ENCODE peak calls at places on chromosomes 5 and 9, in eight cellular contexts. One of them, this sample, is unnamed. For H3K4me1, the result is how much of the 10 kb centered on the place peaks cover.

GRCh38 chr5:140855772-140856674 is at the start of gene PCDHA10:
- DNase-seq in cardiac muscle cell: no peak
- DNase-seq in left ventricle myocardium inferior: no peak
- DNase-seq in mucosa of descending colon: peak
- DNase-seq in suprapubic skin: no peak
- DNase-seq in PC-9: no peak
- DNase-seq in GM23248: peak
- DNase-seq in stomach: no peak
- DNase-seq in this sample: peak

GRCh38 chr9:119283118-119283794 is 86.0 kb downstream of the BRINP1 start:
- DNase-seq in stomach: no peak
- DNase-seq in cardiac muscle cell: peak
- DNase-seq in suprapubic skin: no peak
- DNase-seq in PC-9: no peak
- DNase-seq in GM23248: peak
- DNase-seq in mucosa of descending colon: no peak
- DNase-seq in left ventricle myocardium inferior: peak
- DNase-seq in this sample: no peak

GRCh38 chr5:133259199-133259997 is 207.6 kb downstream of the HSPA4 start:
- DNase-seq in cardiac muscle cell: no peak
- DNase-seq in suprapubic skin: no peak
- DNase-seq in mucosa of descending colon: no peak
- DNase-seq in GM23248: no peak
- DNase-seq in stomach: no peak
- DNase-seq in left ventricle myocardium inferior: no peak
- DNase-seq in PC-9: no peak
- DNase-seq in this sample: no peak

GRCh38 chr9:89137548-89138462 is 40.8 kb downstream of the SHC3 start:
- DNase-seq in GM23248: peak
- DNase-seq in left ventricle myocardium inferior: peak
- DNase-seq in cardiac muscle cell: peak
- DNase-seq in stomach: no peak
- DNase-seq in suprapubic skin: peak
- DNase-seq in mucosa of descending colon: no peak
- DNase-seq in PC-9: peak
- DNase-seq in this sample: peak

GRCh38 chr5:136802382-136802781 is 437.0 kb upstream of the TRPC7 start:
- DNase-seq in mucosa of descending colon: no peak
- DNase-seq in left ventricle myocardium inferior: no peak
- DNase-seq in PC-9: no peak
- DNase-seq in cardiac muscle cell: peak
- DNase-seq in suprapubic skin: no peak
- DNase-seq in GM23248: peak
- DNase-seq in stomach: no peak
- DNase-seq in this sample: no peak

GRCh38 chr9:98866435-98867108 is 59.1 kb downstream of the GALNT12 start:
- DNase-seq in suprapubic skin: no peak
- DNase-seq in stomach: no peak
- DNase-seq in mucosa of descending colon: no peak
- DNase-seq in cardiac muscle cell: no peak
- DNase-seq in GM23248: peak
- DNase-seq in left ventricle myocardium inferior: no peak
- DNase-seq in PC-9: peak
- DNase-seq in this sample: no peak

GRCh38 chr9:125649315-125649714 is 57.7 kb downstream of the MAPKAP1 start:
- DNase-seq in stomach: no peak
- DNase-seq in cardiac muscle cell: peak
- DNase-seq in GM23248: peak
- DNase-seq in suprapubic skin: no peak
- DNase-seq in left ventricle myocardium inferior: no peak
- DNase-seq in mucosa of descending colon: no peak
- DNase-seq in PC-9: peak
- DNase-seq in this sample: peak

GRCh38 chr5:135578685-135579341 is at the start of gene CXCL14:
- DNase-seq in GM23248: peak
- DNase-seq in suprapubic skin: peak
- DNase-seq in PC-9: no peak
- DNase-seq in left ventricle myocardium inferior: no peak
- DNase-seq in mucosa of descending colon: peak
- DNase-seq in stomach: no peak
- DNase-seq in cardiac muscle cell: peak
- DNase-seq in this sample: peak

GRCh38 chr5:110917161-110917875 is 154.2 kb upstream of the TSLP start:
- DNase-seq in cardiac muscle cell: peak
- DNase-seq in PC-9: no peak
- DNase-seq in suprapubic skin: no peak
- DNase-seq in left ventricle myocardium inferior: no peak
- DNase-seq in GM23248: peak
- DNase-seq in stomach: no peak
- DNase-seq in mucosa of descending colon: no peak
- DNase-seq in this sample: no peak

GRCh38 chr5:37565067-37565670 is 186.1 kb downstream of the WDR70 start:
- DNase-seq in cardiac muscle cell: no peak
- DNase-seq in stomach: no peak
- DNase-seq in left ventricle myocardium inferior: no peak
- DNase-seq in GM23248: peak
- DNase-seq in mucosa of descending colon: no peak
- DNase-seq in PC-9: no peak
- DNase-seq in suprapubic skin: no peak
- DNase-seq in this sample: no peak

GRCh38 chr5:1765880-1766235 is 33.8 kb downstream of the MRPL36 start:
- DNase-seq in GM23248: no peak
- DNase-seq in stomach: no peak
- DNase-seq in left ventricle myocardium inferior: no peak
- DNase-seq in suprapubic skin: peak
- DNase-seq in mucosa of descending colon: no peak
- DNase-seq in cardiac muscle cell: no peak
- DNase-seq in PC-9: no peak
- DNase-seq in this sample: no peak

GRCh38 chr5:67257500-67257899 is 60.9 kb upstream of the CD180 start:
- DNase-seq in GM23248: no peak
- DNase-seq in PC-9: no peak
- DNase-seq in suprapubic skin: no peak
- DNase-seq in cardiac muscle cell: no peak
- DNase-seq in mucosa of descending colon: no peak
- DNase-seq in left ventricle myocardium inferior: no peak
- DNase-seq in stomach: no peak
- DNase-seq in this sample: no peak

GRCh38 chr9:93597142-93597706 is 20.8 kb downstream of the PHF2 start:
- DNase-seq in PC-9: no peak
- DNase-seq in suprapubic skin: peak
- DNase-seq in stomach: no peak
- DNase-seq in left ventricle myocardium inferior: no peak
- DNase-seq in mucosa of descending colon: no peak
- DNase-seq in cardiac muscle cell: no peak
- DNase-seq in GM23248: no peak
- DNase-seq in this sample: no peak

GRCh38 chr5:122954719-122955118 is 81.8 kb downstream of the PPIC start:
- DNase-seq in left ventricle myocardium inferior: no peak
- DNase-seq in PC-9: no peak
- DNase-seq in stomach: no peak
- DNase-seq in cardiac muscle cell: no peak
- DNase-seq in suprapubic skin: no peak
- DNase-seq in mucosa of descending colon: no peak
- DNase-seq in GM23248: no peak
- DNase-seq in this sample: no peak

GRCh38 chr5:106730912-106731311 is 939.8 kb downstream of the EFNA5 start:
- DNase-seq in stomach: no peak
- DNase-seq in left ventricle myocardium inferior: no peak
- DNase-seq in GM23248: no peak
- DNase-seq in suprapubic skin: no peak
- DNase-seq in cardiac muscle cell: no peak
- DNase-seq in PC-9: no peak
- DNase-seq in mucosa of descending colon: no peak
- DNase-seq in this sample: no peak

GRCh38 chr9:114077162-114077837 is 800 bp downstream of the AMBP start:
- DNase-seq in mucosa of descending colon: no peak
- DNase-seq in GM23248: no peak
- DNase-seq in stomach: no peak
- DNase-seq in cardiac muscle cell: no peak
- DNase-seq in suprapubic skin: peak
- DNase-seq in left ventricle myocardium inferior: no peak
- DNase-seq in PC-9: no peak
- DNase-seq in this sample: no peak

DNA sequence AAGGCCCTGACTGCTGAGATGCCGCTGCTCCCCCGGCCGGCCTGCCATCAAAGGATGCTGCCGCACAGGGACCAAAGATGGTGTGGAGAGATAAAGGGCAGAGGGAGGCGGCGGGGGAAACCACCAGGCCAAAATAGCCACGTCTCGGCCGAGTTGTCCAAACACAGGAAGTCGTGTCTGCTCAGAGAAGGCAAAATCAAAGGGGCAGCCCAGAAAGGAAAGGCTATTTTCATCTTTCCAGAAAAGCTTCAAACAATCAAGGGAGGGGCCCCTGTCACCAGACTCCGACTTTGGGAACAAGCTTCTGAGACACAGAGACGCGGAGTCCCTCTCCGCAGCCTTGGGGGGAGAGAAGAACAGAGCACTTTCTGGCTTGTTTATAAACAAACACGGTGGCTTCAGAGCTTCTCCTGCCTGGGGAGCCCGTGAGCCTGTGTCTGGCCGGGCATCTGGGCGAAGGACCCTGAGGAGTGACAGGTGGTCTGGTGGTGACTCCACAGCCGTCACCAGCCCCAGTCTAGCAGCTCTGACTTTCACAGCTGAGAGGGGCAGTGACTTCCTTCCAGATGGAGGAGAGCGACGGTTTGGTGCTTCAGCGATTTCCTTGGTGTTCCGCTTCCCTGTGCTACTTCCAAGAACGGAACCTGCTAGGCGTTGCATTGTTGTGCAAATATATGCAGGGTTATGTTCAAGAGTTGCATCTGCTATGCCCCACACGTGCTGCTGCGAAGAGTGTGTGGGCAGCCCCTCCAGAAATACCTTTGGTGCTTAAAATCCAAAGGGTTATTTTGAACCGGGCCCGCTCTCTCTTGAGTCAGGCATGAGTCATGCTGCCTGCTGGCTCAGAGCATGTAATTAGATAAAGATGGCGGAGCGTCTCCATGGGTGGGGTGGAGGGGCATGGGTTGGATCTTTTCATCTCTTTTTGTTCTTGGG is 24.0 kb downstream of the ADAMTSL2 start:
- DNase-seq in GM23248: peak
- DNase-seq in stomach: no peak
- DNase-seq in left ventricle myocardium inferior: peak
- DNase-seq in cardiac muscle cell: peak
- DNase-seq in PC-9: no peak
- DNase-seq in suprapubic skin: no peak
- DNase-seq in mucosa of descending colon: no peak
- DNase-seq in this sample: peak
- H3K4me3 ChIP-seq in GM23248: peak
- H3K4me3 ChIP-seq in stomach: no peak
- H3K4me3 ChIP-seq in left ventricle myocardium inferior: peak
- H3K4me3 ChIP-seq in cardiac muscle cell: no peak
- H3K4me3 ChIP-seq in PC-9: no peak
- H3K4me3 ChIP-seq in suprapubic skin: peak
- H3K4me3 ChIP-seq in mucosa of descending colon: no peak
- H3K4me3 ChIP-seq in this sample: no peak

DNA sequence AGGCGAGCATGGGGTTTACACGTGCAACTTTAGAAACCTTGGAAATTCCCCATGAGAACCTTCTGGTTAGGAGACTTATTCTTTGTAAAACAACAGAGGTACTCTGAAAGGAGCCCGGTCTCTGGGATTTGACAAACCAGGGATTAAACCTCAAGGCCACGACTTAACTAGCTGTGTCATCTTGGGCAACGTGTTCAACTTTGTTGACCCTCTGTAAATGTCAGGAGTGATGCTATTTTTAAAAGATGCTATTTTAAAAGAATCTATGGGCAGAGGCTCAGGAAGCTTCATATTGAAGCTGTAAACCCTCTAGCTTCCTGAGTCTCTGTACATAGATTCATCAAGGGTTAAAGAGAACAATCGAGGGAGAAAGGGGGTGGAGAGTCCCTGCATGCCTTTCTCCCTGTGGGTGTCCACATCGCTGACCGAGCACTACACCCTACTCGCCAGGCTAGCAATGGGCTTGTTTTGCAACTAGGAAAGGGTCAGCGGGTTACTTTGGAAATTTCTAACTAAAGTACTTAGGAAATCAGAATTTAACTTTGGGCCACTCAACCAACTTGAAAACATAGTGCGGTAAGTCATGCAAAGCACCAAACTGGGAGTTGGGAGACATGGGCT is 2.1 kb downstream of the SLC36A2 start:
- DNase-seq in cardiac muscle cell: peak
- DNase-seq in mucosa of descending colon: no peak
- DNase-seq in suprapubic skin: no peak
- DNase-seq in left ventricle myocardium inferior: no peak
- DNase-seq in GM23248: no peak
- DNase-seq in PC-9: no peak
- DNase-seq in stomach: no peak
- DNase-seq in this sample: no peak
- H3K4me1 ChIP-seq in cardiac muscle cell: under half
- H3K4me1 ChIP-seq in mucosa of descending colon: under half
- H3K4me1 ChIP-seq in suprapubic skin: under half
- H3K4me1 ChIP-seq in left ventricle myocardium inferior: under half
- H3K4me1 ChIP-seq in GM23248: under half
- H3K4me1 ChIP-seq in PC-9: under half
- H3K4me1 ChIP-seq in stomach: under half
- H3K4me1 ChIP-seq in this sample: under half

DNA sequence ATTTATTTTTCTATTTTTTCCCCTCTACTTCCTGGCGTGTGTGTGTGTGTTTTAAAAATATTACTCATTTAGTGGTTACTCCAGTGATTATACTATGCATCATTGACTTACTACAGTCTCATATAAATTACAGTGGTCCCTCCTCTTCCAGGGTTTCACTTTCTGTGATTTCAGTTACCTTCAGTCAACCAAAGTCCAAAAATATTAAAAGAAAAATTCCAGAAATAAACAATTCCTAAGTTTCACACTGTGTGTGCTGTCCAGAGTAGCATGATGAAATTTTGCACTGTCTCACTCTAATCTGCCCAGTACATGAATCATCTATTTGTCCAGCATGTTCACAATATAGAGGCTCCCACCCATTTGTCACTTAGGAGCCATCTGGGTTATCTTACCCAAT is 47.4 kb upstream of the CCDC112 start:
- DNase-seq in mucosa of descending colon: no peak
- DNase-seq in cardiac muscle cell: peak
- DNase-seq in left ventricle myocardium inferior: no peak
- DNase-seq in GM23248: peak
- DNase-seq in PC-9: peak
- DNase-seq in stomach: no peak
- DNase-seq in suprapubic skin: no peak
- DNase-seq in this sample: no peak
- H3K4me3 ChIP-seq in mucosa of descending colon: no peak
- H3K4me3 ChIP-seq in cardiac muscle cell: no peak
- H3K4me3 ChIP-seq in left ventricle myocardium inferior: no peak
- H3K4me3 ChIP-seq in GM23248: peak
- H3K4me3 ChIP-seq in PC-9: no peak
- H3K4me3 ChIP-seq in stomach: no peak
- H3K4me3 ChIP-seq in suprapubic skin: no peak
- H3K4me3 ChIP-seq in this sample: no peak

DNA sequence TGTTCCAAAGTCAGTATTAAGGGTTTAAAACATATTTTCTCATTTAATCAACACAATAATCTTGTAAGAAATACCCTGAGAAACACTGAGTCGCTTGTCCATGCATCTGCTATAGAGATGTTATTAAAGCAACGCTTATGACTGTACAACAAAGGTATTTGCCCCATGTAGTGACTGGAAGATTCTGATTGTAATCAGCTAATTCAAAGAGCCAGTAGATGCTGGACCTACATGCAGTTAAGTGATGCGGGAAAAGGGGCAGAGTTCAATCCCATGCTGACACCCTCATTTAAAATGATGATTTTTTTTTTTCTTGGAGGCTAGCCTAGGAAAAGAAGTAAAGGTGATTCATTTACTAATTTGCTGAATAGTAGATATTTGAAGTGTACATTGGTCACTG is 149.3 kb upstream of the MTAP start:
- DNase-seq in PC-9: peak
- DNase-seq in left ventricle myocardium inferior: no peak
- DNase-seq in GM23248: peak
- DNase-seq in stomach: no peak
- DNase-seq in suprapubic skin: no peak
- DNase-seq in mucosa of descending colon: no peak
- DNase-seq in cardiac muscle cell: no peak
- DNase-seq in this sample: no peak
- H3K4me1 ChIP-seq in PC-9: under half
- H3K4me1 ChIP-seq in left ventricle myocardium inferior: under half
- H3K4me1 ChIP-seq in GM23248: under half
- H3K4me1 ChIP-seq in stomach: under half
- H3K4me1 ChIP-seq in suprapubic skin: under half
- H3K4me1 ChIP-seq in mucosa of descending colon: under half
- H3K4me1 ChIP-seq in cardiac muscle cell: under half
- H3K4me1 ChIP-seq in this sample: under half